ENCODE peak calls at places on chromosomes 3 and 15, in ten cellular contexts. P is heart left ventricle; L is stomach; F is amniotic stem cell; T is activated naive CD4-positive, alpha-beta T cell treated with anti-CD3 and anti-CD28 coated beads for 36 hours; G is adrenal gland; S is mucosa of descending colon; Q is iPS-NIHi11; C is neural crest cell; Z is C1 segment of cervical spinal cord. O is an unnamed sample.

GRCh38 chr3:176919836-176920760 is 277.2 kb downstream of the TBL1XR1 start:
- DNase-seq in P (no peak), G (no peak), L (no peak), Z (no peak), Q (no peak), S (no peak), F (peak), T (no peak), C (no peak), O (no peak)

GRCh38 chr15:39936187-39936586 is 2.3 kb downstream of the EIF2AK4 start:
- DNase-seq in G (no peak), F (no peak), P (no peak), S (no peak), Q (no peak), C (no peak), L (no peak), Z (no peak), T (no peak), O (no peak)

GRCh38 chr3:158742861-158743260 is 10.6 kb upstream of the RARRES1 start:
- DNase-seq in P (no peak), L (no peak), Z (no peak), G (no peak), Q (no peak), S (no peak), T (no peak), C (no peak), F (no peak), O (no peak)

GRCh38 chr3:111336511-111336910 is 205.5 kb upstream of the CD96 start:
- DNase-seq in L (no peak), S (no peak), P (no peak), Q (no peak), G (no peak), Z (no peak), T (peak), F (no peak), C (no peak), O (no peak)

GRCh38 chr3:155890671-155891190 is 20.3 kb downstream of the GMPS start:
- DNase-seq in T (no peak), F (no peak), C (no peak), P (no peak), G (no peak), S (no peak), Q (peak), Z (no peak), L (no peak), O (no peak)

GRCh38 chr15:34737379-34737928 is 17.3 kb downstream of the GJD2 start:
- DNase-seq in T (no peak), G (no peak), C (no peak), S (no peak), F (no peak), L (no peak), Z (no peak), Q (no peak), P (peak), O (no peak)

GRCh38 chr3:49411550-49411967 is 217 bp downstream of the RHOA start:
- DNase-seq in G (peak), L (peak), Z (peak), F (no peak), Q (peak), P (peak), S (peak), T (peak), C (no peak), O (no peak)

GRCh38 chr3:133928136-133928893 is 32.6 kb upstream of the RAB6B start:
- DNase-seq in C (no peak), G (no peak), L (no peak), P (no peak), S (no peak), Z (no peak), T (no peak), Q (no peak), F (no peak), O (no peak)

GRCh38 chr15:88003928-88004327 is 252.6 kb downstream of the NTRK3 start:
- DNase-seq in G (no peak), C (no peak), S (no peak), F (no peak), P (no peak), L (no peak), T (no peak), Q (peak), Z (no peak), O (no peak)

O was measured in ureter.